ENCODE peak calls at places on chromosomes 2 and 18, in seven cellular contexts. One of them, this sample, is unnamed.

GRCh38 chr2:234564719-234565118 is 67.8 kb upstream of the ARL4C start:
- DNase-seq in stimulated activated naive CD8-positive, alpha-beta T cell treated with anti-CD3 and anti-CD28 coated beads, Interleukin-15, Interleukin-2, amounts not matched to agents 100 U/mL and 50 U/mL, for 24 hours: no peak
- DNase-seq in AG10803: peak
- DNase-seq in fibroblast of lung: peak
- DNase-seq in mesothelial cell of epicardium: no peak
- DNase-seq in stimulated activated CD4-positive, alpha-beta T cell treated with anti-CD3 and anti-CD28 coated beads, TNF-alpha, amount 100 ng/mL, for 4 hours: no peak
- DNase-seq in C1 segment of cervical spinal cord: no peak
- DNase-seq in this sample: no peak

GRCh38 chr2:86066915-86067314 is 38.8 kb downstream of the POLR1A start:
- DNase-seq in stimulated activated naive CD8-positive, alpha-beta T cell treated with anti-CD3 and anti-CD28 coated beads, Interleukin-15, Interleukin-2, amounts not matched to agents 100 U/mL and 50 U/mL, for 24 hours: no peak
- DNase-seq in AG10803: no peak
- DNase-seq in fibroblast of lung: no peak
- DNase-seq in mesothelial cell of epicardium: no peak
- DNase-seq in stimulated activated CD4-positive, alpha-beta T cell treated with anti-CD3 and anti-CD28 coated beads, TNF-alpha, amount 100 ng/mL, for 4 hours: no peak
- DNase-seq in C1 segment of cervical spinal cord: no peak
- DNase-seq in this sample: no peak

GRCh38 chr18:56728741-56729140 is 77.6 kb downstream of the WDR7 start:
- DNase-seq in stimulated activated naive CD8-positive, alpha-beta T cell treated with anti-CD3 and anti-CD28 coated beads, Interleukin-15, Interleukin-2, amounts not matched to agents 100 U/mL and 50 U/mL, for 24 hours: no peak
- DNase-seq in AG10803: no peak
- DNase-seq in fibroblast of lung: no peak
- DNase-seq in mesothelial cell of epicardium: no peak
- DNase-seq in stimulated activated CD4-positive, alpha-beta T cell treated with anti-CD3 and anti-CD28 coated beads, TNF-alpha, amount 100 ng/mL, for 4 hours: no peak
- DNase-seq in C1 segment of cervical spinal cord: no peak
- DNase-seq in this sample: no peak

GRCh38 chr2:144583741-144584453 is 64.0 kb upstream of the ZEB2 start:
- DNase-seq in stimulated activated naive CD8-positive, alpha-beta T cell treated with anti-CD3 and anti-CD28 coated beads, Interleukin-15, Interleukin-2, amounts not matched to agents 100 U/mL and 50 U/mL, for 24 hours: no peak
- DNase-seq in AG10803: peak
- DNase-seq in fibroblast of lung: peak
- DNase-seq in mesothelial cell of epicardium: no peak
- DNase-seq in stimulated activated CD4-positive, alpha-beta T cell treated with anti-CD3 and anti-CD28 coated beads, TNF-alpha, amount 100 ng/mL, for 4 hours: no peak
- DNase-seq in C1 segment of cervical spinal cord: no peak
- DNase-seq in this sample: no peak

GRCh38 chr2:143001521-143001920 is 124.1 kb downstream of the KYNU start:
- DNase-seq in stimulated activated naive CD8-positive, alpha-beta T cell treated with anti-CD3 and anti-CD28 coated beads, Interleukin-15, Interleukin-2, amounts not matched to agents 100 U/mL and 50 U/mL, for 24 hours: no peak
- DNase-seq in AG10803: no peak
- DNase-seq in fibroblast of lung: peak
- DNase-seq in mesothelial cell of epicardium: no peak
- DNase-seq in stimulated activated CD4-positive, alpha-beta T cell treated with anti-CD3 and anti-CD28 coated beads, TNF-alpha, amount 100 ng/mL, for 4 hours: no peak
- DNase-seq in C1 segment of cervical spinal cord: no peak
- DNase-seq in this sample: no peak

GRCh38 chr2:157032019-157032418 is 225.5 kb upstream of the GALNT5 start:
- DNase-seq in stimulated activated naive CD8-positive, alpha-beta T cell treated with anti-CD3 and anti-CD28 coated beads, Interleukin-15, Interleukin-2, amounts not matched to agents 100 U/mL and 50 U/mL, for 24 hours: no peak
- DNase-seq in AG10803: peak
- DNase-seq in fibroblast of lung: peak
- DNase-seq in mesothelial cell of epicardium: no peak
- DNase-seq in stimulated activated CD4-positive, alpha-beta T cell treated with anti-CD3 and anti-CD28 coated beads, TNF-alpha, amount 100 ng/mL, for 4 hours: no peak
- DNase-seq in C1 segment of cervical spinal cord: no peak
- DNase-seq in this sample: no peak

GRCh38 chr18:79921984-79922965 is 29.2 kb downstream of the SLC66A2 start:
- DNase-seq in stimulated activated naive CD8-positive, alpha-beta T cell treated with anti-CD3 and anti-CD28 coated beads, Interleukin-15, Interleukin-2, amounts not matched to agents 100 U/mL and 50 U/mL, for 24 hours: no peak
- DNase-seq in AG10803: no peak
- DNase-seq in fibroblast of lung: no peak
- DNase-seq in mesothelial cell of epicardium: no peak
- DNase-seq in stimulated activated CD4-positive, alpha-beta T cell treated with anti-CD3 and anti-CD28 coated beads, TNF-alpha, amount 100 ng/mL, for 4 hours: no peak
- DNase-seq in C1 segment of cervical spinal cord: no peak
- DNase-seq in this sample: no peak

GRCh38 chr2:60880633-60880987 is 764 bp upstream of the REL start:
- DNase-seq in stimulated activated naive CD8-positive, alpha-beta T cell treated with anti-CD3 and anti-CD28 coated beads, Interleukin-15, Interleukin-2, amounts not matched to agents 100 U/mL and 50 U/mL, for 24 hours: no peak
- DNase-seq in AG10803: no peak
- DNase-seq in fibroblast of lung: peak
- DNase-seq in mesothelial cell of epicardium: no peak
- DNase-seq in stimulated activated CD4-positive, alpha-beta T cell treated with anti-CD3 and anti-CD28 coated beads, TNF-alpha, amount 100 ng/mL, for 4 hours: no peak
- DNase-seq in C1 segment of cervical spinal cord: no peak
- DNase-seq in this sample: no peak

GRCh38 chr2:41378420-41378819 is 669.4 kb upstream of the PKDCC start:
- DNase-seq in stimulated activated naive CD8-positive, alpha-beta T cell treated with anti-CD3 and anti-CD28 coated beads, Interleukin-15, Interleukin-2, amounts not matched to agents 100 U/mL and 50 U/mL, for 24 hours: no peak
- DNase-seq in AG10803: no peak
- DNase-seq in fibroblast of lung: no peak
- DNase-seq in mesothelial cell of epicardium: no peak
- DNase-seq in stimulated activated CD4-positive, alpha-beta T cell treated with anti-CD3 and anti-CD28 coated beads, TNF-alpha, amount 100 ng/mL, for 4 hours: no peak
- DNase-seq in C1 segment of cervical spinal cord: no peak
- DNase-seq in this sample: no peak

GRCh38 chr2:100427627-100428258 is 10.3 kb upstream of the CHST10 start:
- DNase-seq in stimulated activated naive CD8-positive, alpha-beta T cell treated with anti-CD3 and anti-CD28 coated beads, Interleukin-15, Interleukin-2, amounts not matched to agents 100 U/mL and 50 U/mL, for 24 hours: peak
- DNase-seq in AG10803: peak
- DNase-seq in fibroblast of lung: peak
- DNase-seq in mesothelial cell of epicardium: no peak
- DNase-seq in stimulated activated CD4-positive, alpha-beta T cell treated with anti-CD3 and anti-CD28 coated beads, TNF-alpha, amount 100 ng/mL, for 4 hours: peak
- DNase-seq in C1 segment of cervical spinal cord: peak
- DNase-seq in this sample: no peak

GRCh38 chr2:158052761-158053160 is 48.9 kb upstream of the UPP2 start:
- DNase-seq in stimulated activated naive CD8-positive, alpha-beta T cell treated with anti-CD3 and anti-CD28 coated beads, Interleukin-15, Interleukin-2, amounts not matched to agents 100 U/mL and 50 U/mL, for 24 hours: no peak
- DNase-seq in AG10803: no peak
- DNase-seq in fibroblast of lung: no peak
- DNase-seq in mesothelial cell of epicardium: no peak
- DNase-seq in stimulated activated CD4-positive, alpha-beta T cell treated with anti-CD3 and anti-CD28 coated beads, TNF-alpha, amount 100 ng/mL, for 4 hours: no peak
- DNase-seq in C1 segment of cervical spinal cord: no peak
- DNase-seq in this sample: no peak

GRCh38 chr2:52956766-52957165 is 810.8 kb upstream of the CHAC2 start:
- DNase-seq in stimulated activated naive CD8-positive, alpha-beta T cell treated with anti-CD3 and anti-CD28 coated beads, Interleukin-15, Interleukin-2, amounts not matched to agents 100 U/mL and 50 U/mL, for 24 hours: no peak
- DNase-seq in AG10803: no peak
- DNase-seq in fibroblast of lung: no peak
- DNase-seq in mesothelial cell of epicardium: no peak
- DNase-seq in stimulated activated CD4-positive, alpha-beta T cell treated with anti-CD3 and anti-CD28 coated beads, TNF-alpha, amount 100 ng/mL, for 4 hours: no peak
- DNase-seq in C1 segment of cervical spinal cord: no peak
- DNase-seq in this sample: no peak

GRCh38 chr2:75464348-75464946 is 96.3 kb downstream of the EVA1A start:
- DNase-seq in stimulated activated naive CD8-positive, alpha-beta T cell treated with anti-CD3 and anti-CD28 coated beads, Interleukin-15, Interleukin-2, amounts not matched to agents 100 U/mL and 50 U/mL, for 24 hours: no peak
- DNase-seq in AG10803: peak
- DNase-seq in fibroblast of lung: peak
- DNase-seq in mesothelial cell of epicardium: no peak
- DNase-seq in stimulated activated CD4-positive, alpha-beta T cell treated with anti-CD3 and anti-CD28 coated beads, TNF-alpha, amount 100 ng/mL, for 4 hours: no peak
- DNase-seq in C1 segment of cervical spinal cord: no peak
- DNase-seq in this sample: no peak

GRCh38 chr2:213451542-213452256 is 167.4 kb downstream of the SPAG16 start:
- DNase-seq in stimulated activated naive CD8-positive, alpha-beta T cell treated with anti-CD3 and anti-CD28 coated beads, Interleukin-15, Interleukin-2, amounts not matched to agents 100 U/mL and 50 U/mL, for 24 hours: no peak
- DNase-seq in AG10803: no peak
- DNase-seq in fibroblast of lung: no peak
- DNase-seq in mesothelial cell of epicardium: no peak
- DNase-seq in stimulated activated CD4-positive, alpha-beta T cell treated with anti-CD3 and anti-CD28 coated beads, TNF-alpha, amount 100 ng/mL, for 4 hours: no peak
- DNase-seq in C1 segment of cervical spinal cord: peak
- DNase-seq in this sample: no peak

GRCh38 chr2:147639891-147640290 is 204.9 kb upstream of the ACVR2A start:
- DNase-seq in stimulated activated naive CD8-positive, alpha-beta T cell treated with anti-CD3 and anti-CD28 coated beads, Interleukin-15, Interleukin-2, amounts not matched to agents 100 U/mL and 50 U/mL, for 24 hours: no peak
- DNase-seq in AG10803: no peak
- DNase-seq in fibroblast of lung: no peak
- DNase-seq in mesothelial cell of epicardium: no peak
- DNase-seq in stimulated activated CD4-positive, alpha-beta T cell treated with anti-CD3 and anti-CD28 coated beads, TNF-alpha, amount 100 ng/mL, for 4 hours: no peak
- DNase-seq in C1 segment of cervical spinal cord: no peak
- DNase-seq in this sample: no peak

GRCh38 chr2:222878877-222879601 is 18.2 kb downstream of the ACSL3 start:
- DNase-seq in stimulated activated naive CD8-positive, alpha-beta T cell treated with anti-CD3 and anti-CD28 coated beads, Interleukin-15, Interleukin-2, amounts not matched to agents 100 U/mL and 50 U/mL, for 24 hours: no peak
- DNase-seq in AG10803: peak
- DNase-seq in fibroblast of lung: peak
- DNase-seq in mesothelial cell of epicardium: no peak
- DNase-seq in stimulated activated CD4-positive, alpha-beta T cell treated with anti-CD3 and anti-CD28 coated beads, TNF-alpha, amount 100 ng/mL, for 4 hours: no peak
- DNase-seq in C1 segment of cervical spinal cord: no peak
- DNase-seq in this sample: no peak

GRCh38 chr2:10329880-10330699 is 27.4 kb downstream of the HPCAL1 start:
- DNase-seq in stimulated activated naive CD8-positive, alpha-beta T cell treated with anti-CD3 and anti-CD28 coated beads, Interleukin-15, Interleukin-2, amounts not matched to agents 100 U/mL and 50 U/mL, for 24 hours: peak
- DNase-seq in AG10803: peak
- DNase-seq in fibroblast of lung: peak
- DNase-seq in mesothelial cell of epicardium: no peak
- DNase-seq in stimulated activated CD4-positive, alpha-beta T cell treated with anti-CD3 and anti-CD28 coated beads, TNF-alpha, amount 100 ng/mL, for 4 hours: no peak
- DNase-seq in C1 segment of cervical spinal cord: no peak
- DNase-seq in this sample: peak

GRCh38 chr2:15912203-15912602 is 28.1 kb upstream of the MYCN start:
- DNase-seq in stimulated activated naive CD8-positive, alpha-beta T cell treated with anti-CD3 and anti-CD28 coated beads, Interleukin-15, Interleukin-2, amounts not matched to agents 100 U/mL and 50 U/mL, for 24 hours: no peak
- DNase-seq in AG10803: peak
- DNase-seq in fibroblast of lung: peak
- DNase-seq in mesothelial cell of epicardium: no peak
- DNase-seq in stimulated activated CD4-positive, alpha-beta T cell treated with anti-CD3 and anti-CD28 coated beads, TNF-alpha, amount 100 ng/mL, for 4 hours: no peak
- DNase-seq in C1 segment of cervical spinal cord: no peak
- DNase-seq in this sample: no peak

GRCh38 chr2:158795110-158795924 is at the start of gene DAPL1:
- DNase-seq in stimulated activated naive CD8-positive, alpha-beta T cell treated with anti-CD3 and anti-CD28 coated beads, Interleukin-15, Interleukin-2, amounts not matched to agents 100 U/mL and 50 U/mL, for 24 hours: no peak
- DNase-seq in AG10803: no peak
- DNase-seq in fibroblast of lung: no peak
- DNase-seq in mesothelial cell of epicardium: no peak
- DNase-seq in stimulated activated CD4-positive, alpha-beta T cell treated with anti-CD3 and anti-CD28 coated beads, TNF-alpha, amount 100 ng/mL, for 4 hours: no peak
- DNase-seq in C1 segment of cervical spinal cord: no peak
- DNase-seq in this sample: no peak

GRCh38 chr18:9552616-9553015 is 61.7 kb downstream of the PPP4R1 start:
- DNase-seq in stimulated activated naive CD8-positive, alpha-beta T cell treated with anti-CD3 and anti-CD28 coated beads, Interleukin-15, Interleukin-2, amounts not matched to agents 100 U/mL and 50 U/mL, for 24 hours: no peak
- DNase-seq in AG10803: no peak
- DNase-seq in fibroblast of lung: no peak
- DNase-seq in mesothelial cell of epicardium: no peak
- DNase-seq in stimulated activated CD4-positive, alpha-beta T cell treated with anti-CD3 and anti-CD28 coated beads, TNF-alpha, amount 100 ng/mL, for 4 hours: no peak
- DNase-seq in C1 segment of cervical spinal cord: no peak
- DNase-seq in this sample: no peak

GRCh38 chr2:228777855-228778355 is 493.2 kb downstream of the PID1 start:
- DNase-seq in stimulated activated naive CD8-positive, alpha-beta T cell treated with anti-CD3 and anti-CD28 coated beads, Interleukin-15, Interleukin-2, amounts not matched to agents 100 U/mL and 50 U/mL, for 24 hours: no peak
- DNase-seq in AG10803: no peak
- DNase-seq in fibroblast of lung: no peak
- DNase-seq in mesothelial cell of epicardium: no peak
- DNase-seq in stimulated activated CD4-positive, alpha-beta T cell treated with anti-CD3 and anti-CD28 coated beads, TNF-alpha, amount 100 ng/mL, for 4 hours: no peak
- DNase-seq in C1 segment of cervical spinal cord: no peak
- DNase-seq in this sample: no peak

GRCh38 chr18:46917108-46917807 is at the start of the genes KATNAL2 and PIAS2:
- DNase-seq in stimulated activated naive CD8-positive, alpha-beta T cell treated with anti-CD3 and anti-CD28 coated beads, Interleukin-15, Interleukin-2, amounts not matched to agents 100 U/mL and 50 U/mL, for 24 hours: peak
- DNase-seq in AG10803: peak
- DNase-seq in fibroblast of lung: peak
- DNase-seq in mesothelial cell of epicardium: peak
- DNase-seq in stimulated activated CD4-positive, alpha-beta T cell treated with anti-CD3 and anti-CD28 coated beads, TNF-alpha, amount 100 ng/mL, for 4 hours: peak
- DNase-seq in C1 segment of cervical spinal cord: peak
- DNase-seq in this sample: peak

GRCh38 chr2:1935476-1935875 is 191.2 kb upstream of the PXDN start:
- DNase-seq in stimulated activated naive CD8-positive, alpha-beta T cell treated with anti-CD3 and anti-CD28 coated beads, Interleukin-15, Interleukin-2, amounts not matched to agents 100 U/mL and 50 U/mL, for 24 hours: no peak
- DNase-seq in AG10803: no peak
- DNase-seq in fibroblast of lung: no peak
- DNase-seq in mesothelial cell of epicardium: no peak
- DNase-seq in stimulated activated CD4-positive, alpha-beta T cell treated with anti-CD3 and anti-CD28 coated beads, TNF-alpha, amount 100 ng/mL, for 4 hours: no peak
- DNase-seq in C1 segment of cervical spinal cord: no peak
- DNase-seq in this sample: no peak

GRCh38 chr2:96912356-96913116 is 42.7 kb upstream of the SEMA4C start:
- DNase-seq in stimulated activated naive CD8-positive, alpha-beta T cell treated with anti-CD3 and anti-CD28 coated beads, Interleukin-15, Interleukin-2, amounts not matched to agents 100 U/mL and 50 U/mL, for 24 hours: no peak
- DNase-seq in AG10803: no peak
- DNase-seq in fibroblast of lung: no peak
- DNase-seq in mesothelial cell of epicardium: no peak
- DNase-seq in stimulated activated CD4-positive, alpha-beta T cell treated with anti-CD3 and anti-CD28 coated beads, TNF-alpha, amount 100 ng/mL, for 4 hours: no peak
- DNase-seq in C1 segment of cervical spinal cord: no peak
- DNase-seq in this sample: no peak

GRCh38 chr2:85741811-85742507 is 11.8 kb upstream of the ATOH8 start:
- DNase-seq in stimulated activated naive CD8-positive, alpha-beta T cell treated with anti-CD3 and anti-CD28 coated beads, Interleukin-15, Interleukin-2, amounts not matched to agents 100 U/mL and 50 U/mL, for 24 hours: no peak
- DNase-seq in AG10803: peak
- DNase-seq in fibroblast of lung: peak
- DNase-seq in mesothelial cell of epicardium: no peak
- DNase-seq in stimulated activated CD4-positive, alpha-beta T cell treated with anti-CD3 and anti-CD28 coated beads, TNF-alpha, amount 100 ng/mL, for 4 hours: no peak
- DNase-seq in C1 segment of cervical spinal cord: peak
- DNase-seq in this sample: no peak

GRCh38 chr18:7196421-7196820 is 34.5 kb upstream of the LRRC30 start:
- DNase-seq in stimulated activated naive CD8-positive, alpha-beta T cell treated with anti-CD3 and anti-CD28 coated beads, Interleukin-15, Interleukin-2, amounts not matched to agents 100 U/mL and 50 U/mL, for 24 hours: no peak
- DNase-seq in AG10803: no peak
- DNase-seq in fibroblast of lung: no peak
- DNase-seq in mesothelial cell of epicardium: no peak
- DNase-seq in stimulated activated CD4-positive, alpha-beta T cell treated with anti-CD3 and anti-CD28 coated beads, TNF-alpha, amount 100 ng/mL, for 4 hours: no peak
- DNase-seq in C1 segment of cervical spinal cord: no peak
- DNase-seq in this sample: no peak

GRCh38 chr2:27903649-27904544 is 13.4 kb downstream of the BABAM2 start:
- DNase-seq in stimulated activated naive CD8-positive, alpha-beta T cell treated with anti-CD3 and anti-CD28 coated beads, Interleukin-15, Interleukin-2, amounts not matched to agents 100 U/mL and 50 U/mL, for 24 hours: no peak
- DNase-seq in AG10803: peak
- DNase-seq in fibroblast of lung: peak
- DNase-seq in mesothelial cell of epicardium: no peak
- DNase-seq in stimulated activated CD4-positive, alpha-beta T cell treated with anti-CD3 and anti-CD28 coated beads, TNF-alpha, amount 100 ng/mL, for 4 hours: no peak
- DNase-seq in C1 segment of cervical spinal cord: no peak
- DNase-seq in this sample: no peak

GRCh38 chr2:28583899-28584553 is 88.2 kb downstream of the PLB1 start:
- DNase-seq in stimulated activated naive CD8-positive, alpha-beta T cell treated with anti-CD3 and anti-CD28 coated beads, Interleukin-15, Interleukin-2, amounts not matched to agents 100 U/mL and 50 U/mL, for 24 hours: peak
- DNase-seq in AG10803: peak
- DNase-seq in fibroblast of lung: peak
- DNase-seq in mesothelial cell of epicardium: no peak
- DNase-seq in stimulated activated CD4-positive, alpha-beta T cell treated with anti-CD3 and anti-CD28 coated beads, TNF-alpha, amount 100 ng/mL, for 4 hours: peak
- DNase-seq in C1 segment of cervical spinal cord: peak
- DNase-seq in this sample: no peak

GRCh38 chr2:57432528-57432927 is 614.1 kb upstream of the VRK2 start:
- DNase-seq in stimulated activated naive CD8-positive, alpha-beta T cell treated with anti-CD3 and anti-CD28 coated beads, Interleukin-15, Interleukin-2, amounts not matched to agents 100 U/mL and 50 U/mL, for 24 hours: no peak
- DNase-seq in AG10803: no peak
- DNase-seq in fibroblast of lung: no peak
- DNase-seq in mesothelial cell of epicardium: no peak
- DNase-seq in stimulated activated CD4-positive, alpha-beta T cell treated with anti-CD3 and anti-CD28 coated beads, TNF-alpha, amount 100 ng/mL, for 4 hours: no peak
- DNase-seq in C1 segment of cervical spinal cord: no peak
- DNase-seq in this sample: no peak

GRCh38 chr2:69043736-69044400 is 30.9 kb downstream of the ANTXR1 start:
- DNase-seq in stimulated activated naive CD8-positive, alpha-beta T cell treated with anti-CD3 and anti-CD28 coated beads, Interleukin-15, Interleukin-2, amounts not matched to agents 100 U/mL and 50 U/mL, for 24 hours: no peak
- DNase-seq in AG10803: no peak
- DNase-seq in fibroblast of lung: no peak
- DNase-seq in mesothelial cell of epicardium: no peak
- DNase-seq in stimulated activated CD4-positive, alpha-beta T cell treated with anti-CD3 and anti-CD28 coated beads, TNF-alpha, amount 100 ng/mL, for 4 hours: no peak
- DNase-seq in C1 segment of cervical spinal cord: no peak
- DNase-seq in this sample: no peak

GRCh38 chr2:190996338-190996946 is 17.5 kb downstream of the STAT1 start:
- DNase-seq in stimulated activated naive CD8-positive, alpha-beta T cell treated with anti-CD3 and anti-CD28 coated beads, Interleukin-15, Interleukin-2, amounts not matched to agents 100 U/mL and 50 U/mL, for 24 hours: no peak
- DNase-seq in AG10803: peak
- DNase-seq in fibroblast of lung: peak
- DNase-seq in mesothelial cell of epicardium: no peak
- DNase-seq in stimulated activated CD4-positive, alpha-beta T cell treated with anti-CD3 and anti-CD28 coated beads, TNF-alpha, amount 100 ng/mL, for 4 hours: no peak
- DNase-seq in C1 segment of cervical spinal cord: no peak
- DNase-seq in this sample: no peak

GRCh38 chr18:44765451-44765850 is 84.8 kb downstream of the SETBP1 start:
- DNase-seq in stimulated activated naive CD8-positive, alpha-beta T cell treated with anti-CD3 and anti-CD28 coated beads, Interleukin-15, Interleukin-2, amounts not matched to agents 100 U/mL and 50 U/mL, for 24 hours: no peak
- DNase-seq in AG10803: no peak
- DNase-seq in fibroblast of lung: no peak
- DNase-seq in mesothelial cell of epicardium: no peak
- DNase-seq in stimulated activated CD4-positive, alpha-beta T cell treated with anti-CD3 and anti-CD28 coated beads, TNF-alpha, amount 100 ng/mL, for 4 hours: no peak
- DNase-seq in C1 segment of cervical spinal cord: no peak
- DNase-seq in this sample: no peak

This sample was measured in GF-D8.